ENCODE peak calls at places on chromosomes 13 and 19, in six cellular contexts. Y is K562, B is HCT116, N is GM12878, F is HepG2, D is H1. E is an unnamed sample.

GRCh38 chr19:44308011-44308410 is 3.2 kb upstream of the ZNF235 start:
- DNase-seq in Y (no peak), B (no peak), N (no peak), F (no peak), D (no peak), E (no peak)

GRCh38 chr19:50003810-50004419 is 21.3 kb downstream of the VRK3 start:
- DNase-seq in Y (peak), B (peak), N (peak), F (no peak), D (no peak), E (no peak)

GRCh38 chr19:19260842-19261241 is 12.3 kb downstream of the TM6SF2 start:
- DNase-seq in Y (no peak), B (no peak), N (no peak), F (no peak), D (no peak), E (no peak)

GRCh38 chr19:49020931-49021895 is 2.9 kb downstream of the CGB3 start:
- DNase-seq in Y (no peak), B (no peak), N (no peak), F (peak), D (no peak), E (no peak)

GRCh38 chr13:97327521-97328221 is 105.5 kb downstream of the MBNL2 start:
- DNase-seq in Y (no peak), B (no peak), N (no peak), F (no peak), D (no peak), E (no peak)

GRCh38 chr13:98892821-98893220 is 85.0 kb downstream of the DOCK9 start:
- DNase-seq in Y (no peak), B (no peak), N (no peak), F (no peak), D (no peak), E (no peak)

GRCh38 chr13:100513987-100514670 is 74.5 kb downstream of the GGACT start:
- DNase-seq in Y (no peak), B (no peak), N (no peak), F (no peak), D (no peak), E (no peak)

GRCh38 chr13:90526711-90527110 is 820.8 kb upstream of the MIR17HG start:
- DNase-seq in Y (no peak), B (no peak), N (no peak), F (no peak), D (no peak), E (no peak)

GRCh38 chr13:113926301-113926761 is 47.5 kb downstream of the C13orf46 start:
- DNase-seq in Y (no peak), B (no peak), N (no peak), F (no peak), D (no peak), E (no peak)

GRCh38 chr13:40639226-40639681 is 27.2 kb downstream of the FOXO1 start:
- DNase-seq in Y (no peak), B (no peak), N (no peak), F (peak), D (no peak), E (no peak)

GRCh38 chr13:42498521-42498920 is 75.4 kb upstream of the TNFSF11 start:
- DNase-seq in Y (no peak), B (no peak), N (no peak), F (no peak), D (no peak), E (no peak)

GRCh38 chr13:41694902-41695301 is 237.6 kb downstream of the RGCC start:
- DNase-seq in Y (no peak), B (peak), N (peak), F (no peak), D (no peak), E (no peak)

GRCh38 chr13:103140001-103140671 is 73.9 kb upstream of the SLC10A2 start:
- DNase-seq in Y (peak), B (peak), N (peak), F (peak), D (no peak), E (peak)

GRCh38 chr13:46756977-46757376 is 40.0 kb downstream of the ESD start:
- DNase-seq in Y (no peak), B (no peak), N (no peak), F (no peak), D (no peak), E (no peak)

GRCh38 chr19:54454781-54455675 is 6.0 kb downstream of the LENG8 start:
- DNase-seq in Y (peak), B (no peak), N (no peak), F (no peak), D (no peak), E (no peak)

GRCh38 chr13:74866151-74866550 is 615.8 kb downstream of the TBC1D4 start:
- DNase-seq in Y (no peak), B (no peak), N (no peak), F (no peak), D (no peak), E (no peak)

GRCh38 chr19:56217039-56217949 is 15.2 kb downstream of the ZSCAN5C start:
- DNase-seq in Y (no peak), B (no peak), N (no peak), F (no peak), D (peak), E (no peak)

GRCh38 chr13:113058129-113058987 is 47.2 kb upstream of the F7 start:
- DNase-seq in Y (no peak), B (no peak), N (no peak), F (no peak), D (no peak), E (no peak)

GRCh38 chr19:29596885-29597525 is 9.1 kb upstream of the POP4 start:
- DNase-seq in Y (no peak), B (no peak), N (no peak), F (peak), D (no peak), E (no peak)

GRCh38 chr19:2150794-2151338 is 500 bp downstream of the AP3D1 start:
- DNase-seq in Y (peak), B (no peak), N (no peak), F (no peak), D (peak), E (no peak)

GRCh38 chr13:50457430-50458393 is 385.8 kb downstream of the DLEU7 start:
- DNase-seq in Y (no peak), B (no peak), N (no peak), F (no peak), D (no peak), E (no peak)

GRCh38 chr19:35207391-35207871 is 21.1 kb downstream of the FAM187B start:
- DNase-seq in Y (no peak), B (no peak), N (no peak), F (no peak), D (no peak), E (no peak)

GRCh38 chr13:40622246-40622645 is 44.2 kb downstream of the FOXO1 start:
- DNase-seq in Y (no peak), B (no peak), N (no peak), F (no peak), D (no peak), E (no peak)

GRCh38 chr19:40217027-40217810 is 965 bp downstream of the TTC9B start:
- DNase-seq in Y (peak), B (peak), N (no peak), F (no peak), D (peak), E (peak)

GRCh38 chr13:41557719-41558118 is 100.4 kb downstream of the RGCC start:
- DNase-seq in Y (no peak), B (no peak), N (no peak), F (no peak), D (no peak), E (no peak)

GRCh38 chr19:46495789-46496099 is at the start of gene PNMA8B:
- DNase-seq in Y (peak), B (no peak), N (no peak), F (no peak), D (peak), E (no peak)

GRCh38 chr13:41546372-41547252 is 89.3 kb downstream of the RGCC start:
- DNase-seq in Y (no peak), B (no peak), N (no peak), F (peak), D (no peak), E (no peak)

DNA sequence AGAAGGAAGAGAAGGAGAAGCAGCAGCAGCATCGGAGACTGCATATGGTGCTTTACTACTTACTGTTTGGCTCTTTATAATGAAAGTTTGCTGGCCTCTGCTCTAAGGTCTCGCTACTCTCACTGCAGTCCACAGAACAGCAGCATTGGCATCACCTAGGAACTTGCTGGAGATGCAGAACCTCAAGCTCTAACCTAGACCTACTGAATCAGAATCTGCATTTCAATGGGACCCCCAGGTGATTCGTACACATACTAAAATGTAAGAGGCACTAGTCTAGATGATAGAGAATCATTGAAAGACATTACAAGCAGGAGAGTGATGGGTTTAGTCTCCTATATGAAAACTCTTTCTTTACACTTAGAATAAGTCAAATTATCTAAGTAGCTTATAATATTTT is 270.6 kb downstream of the KLF5 start:
- DNase-seq in Y (no peak), B (no peak), N (no peak), F (no peak), D (no peak), E (no peak)
- TF ChIP-seq JUND in Y (no peak), B (no peak), N (no peak), F (no peak), D (no peak), E (no peak)

DNA sequence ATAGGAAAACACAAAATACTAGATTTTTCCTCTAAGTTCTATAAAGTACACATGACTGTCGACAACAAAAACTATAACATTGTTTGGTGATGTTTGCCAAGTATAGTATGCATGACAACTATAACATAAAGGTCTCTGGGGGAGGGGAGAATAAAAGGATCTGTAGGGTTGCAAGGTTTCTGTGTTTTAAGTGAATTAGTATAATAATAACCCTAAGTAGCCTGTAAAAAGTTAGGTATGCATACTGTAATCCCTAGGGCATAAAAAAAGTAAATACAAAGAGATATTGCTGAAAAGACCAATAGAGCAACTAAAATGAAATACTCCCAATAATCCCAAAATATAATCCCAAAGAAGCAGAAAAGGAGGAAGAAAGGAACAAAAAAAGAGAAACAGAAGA is 14.6 kb downstream of the MYCBP2 start:
- DNase-seq in Y (no peak), B (no peak), N (no peak), F (no peak), D (no peak), E (no peak)
- TF ChIP-seq JUND in Y (no peak), B (no peak), N (no peak), F (no peak), D (no peak), E (no peak)

GRCh38 chr19:33551676-33552075 is 30.1 kb upstream of the PEPD start:
- DNase-seq in Y (no peak), B (no peak), N (no peak), F (no peak), D (no peak), E (no peak)

GRCh38 chr19:33545209-33545981 is 23.8 kb upstream of the PEPD start:
- DNase-seq in Y (no peak), B (no peak), N (no peak), F (no peak), D (no peak), E (no peak)

GRCh38 chr19:33550741-33551140 is 29.1 kb upstream of the PEPD start:
- DNase-seq in Y (no peak), B (no peak), N (no peak), F (no peak), D (no peak), E (no peak)

GRCh38 chr19:33547676-33548075 is 26.1 kb upstream of the PEPD start:
- DNase-seq in Y (no peak), B (no peak), N (no peak), F (no peak), D (no peak), E (no peak)

GRCh38 chr19:33546656-33547055 is 25.1 kb upstream of the PEPD start:
- DNase-seq in Y (no peak), B (no peak), N (no peak), F (no peak), D (no peak), E (no peak)
- TF ChIP-seq JUND in Y (no peak), B (no peak), N (no peak), F (no peak), D (no peak), E (no peak)

GRCh38 chr13:44432595-44432994 is 59.0 kb downstream of the SERP2 start:
- DNase-seq in Y (no peak), B (no peak), N (no peak), F (no peak), D (peak), E (no peak)
- TF ChIP-seq JUND in Y (no peak), B (no peak), N (no peak), F (no peak), D (no peak), E (no peak)

GRCh38 chr13:110715395-110716234 is 2.1 kb downstream of the ING1 start:
- DNase-seq in Y (peak), B (peak), N (peak), F (peak), D (peak), E (peak)

GRCh38 chr13:110713981-110714797 is 689 bp downstream of the ING1 start:
- DNase-seq in Y (no peak), B (no peak), N (no peak), F (peak), D (peak), E (no peak)

GRCh38 chr13:110713642-110713952 is at the start of gene ING1:
- DNase-seq in Y (no peak), B (no peak), N (no peak), F (no peak), D (no peak), E (no peak)

GRCh38 chr13:110716235-110716505 is 2.7 kb downstream of the ING1 start:
- DNase-seq in Y (no peak), B (no peak), N (no peak), F (peak), D (no peak), E (peak)

GRCh38 chr13:110714798-110715394 is 1.4 kb downstream of the ING1 start:
- DNase-seq in Y (no peak), B (no peak), N (no peak), F (peak), D (peak), E (peak)
- TF ChIP-seq JUND in Y (no peak), B (no peak), N (no peak), F (no peak), D (no peak), E (no peak)